ENCODE peak calls at places on chromosomes 16 and 17, in eight cellular contexts. W is hippocampal formation; K is DMS53; D is activated naive CD4-positive, alpha-beta T cell; V is amygdala; B is Jurkat, Clone E6-1; X is ovary; T is left colon. P is an unnamed sample.

GRCh38 chr16:90019543-90020259 is 445 bp upstream of the DBNDD1 start:
- DNase-seq in W (no peak), K (peak; percentile 75), D (peak; percentile 59), V (no peak), B (no peak), X (peak; percentile 59), T (peak; percentile 63), P (peak; percentile 68)

GRCh38 chr17:45409659-45410076 is 23.0 kb downstream of the ARHGAP27 start:
- DNase-seq in W (no peak), K (no peak), D (no peak), V (no peak), B (no peak), X (no peak), T (peak; percentile 33), P (no peak)

GRCh38 chr17:6269474-6269873 is 165.4 kb downstream of the AIPL1 start:
- DNase-seq in W (no peak), K (peak; percentile 34), D (no peak), V (no peak), B (peak; percentile 57), X (no peak), T (peak; percentile 56), P (peak; percentile 46)

GRCh38 chr16:87464691-87465300 is 28.0 kb downstream of the ZCCHC14 start:
- DNase-seq in W (no peak), K (peak; percentile 17), D (no peak), V (no peak), B (peak; percentile 17), X (peak; percentile 74), T (peak; percentile 49), P (peak; percentile 89)

GRCh38 chr16:54347961-54348360 is 61.4 kb upstream of the IRX3 start:
- DNase-seq in W (no peak), K (peak; percentile 33), D (no peak), V (no peak), B (no peak), X (no peak), T (no peak), P (no peak)

GRCh38 chr17:82527893-82528292 is 8.4 kb downstream of the FOXK2 start:
- DNase-seq in W (no peak), K (no peak), D (no peak), V (no peak), B (no peak), X (no peak), T (no peak), P (no peak)

GRCh38 chr16:82631701-82632685 is 5.2 kb downstream of the CDH13 start:
- DNase-seq in W (no peak), K (peak; percentile 37), D (no peak), V (no peak), B (no peak), X (no peak), T (no peak), P (no peak)

GRCh38 chr16:11134722-11135121 is 121.3 kb downstream of the SOCS1 start:
- DNase-seq in W (no peak), K (no peak), D (no peak), V (no peak), B (no peak), X (no peak), T (no peak), P (no peak)

GRCh38 chr16:52611817-52612673 is 65.1 kb upstream of the TOX3 start:
- DNase-seq in W (no peak), K (peak; percentile 90), D (no peak), V (no peak), B (no peak), X (no peak), T (peak; percentile 30), P (no peak)

GRCh38 chr17:63503330-63503685 is 19.9 kb upstream of the KCNH6 start:
- DNase-seq in W (no peak), K (peak; percentile 49), D (no peak), V (no peak), B (no peak), X (no peak), T (no peak), P (no peak)

GRCh38 chr17:70313450-70313849 is 144.1 kb downstream of the KCNJ2 start:
- DNase-seq in W (no peak), K (no peak), D (no peak), V (no peak), B (no peak), X (no peak), T (no peak), P (peak; percentile 21)

GRCh38 chr17:57747221-57748017 is 2.3 kb upstream of the CCDC182 start:
- DNase-seq in W (peak; percentile 73), K (peak; percentile 80), D (no peak), V (no peak), B (peak; percentile 82), X (no peak), T (peak; percentile 28), P (peak; percentile 61)

GRCh38 chr17:53818271-53818670 is 4.5 kb upstream of the KIF2B start:
- DNase-seq in W (no peak), K (no peak), D (no peak), V (no peak), B (no peak), X (no peak), T (no peak), P (no peak)

GRCh38 chr17:28038802-28039600 is 3.5 kb upstream of the NLK start:
- DNase-seq in W (no peak), K (no peak), D (no peak), V (no peak), B (no peak), X (no peak), T (no peak), P (no peak)

GRCh38 chr16:4059969-4060368 is 56.3 kb downstream of the ADCY9 start:
- DNase-seq in W (no peak), K (peak; percentile 32), D (no peak), V (no peak), B (no peak), X (no peak), T (no peak), P (no peak)

GRCh38 chr16:11510178-11510973 is 76.3 kb downstream of the LITAF start:
- DNase-seq in W (no peak), K (no peak), D (no peak), V (no peak), B (no peak), X (no peak), T (no peak), P (no peak)

GRCh38 chr17:43341705-43342600 is 56.8 kb upstream of the ARL4D start:
- DNase-seq in W (no peak), K (no peak), D (no peak), V (no peak), B (no peak), X (no peak), T (no peak), P (peak; percentile 29)

P was measured in AG08396.